ENCODE peak calls at places on chromosomes 4 and X, in eight cellular contexts. One of them, this sample, is unnamed.

GRCh38 chr4:123587983-123588494 is 191.4 kb downstream of the SPRY1 start:
- DNase-seq in nephron progenitor cell: no peak
- DNase-seq in cardiac muscle cell: no peak
- DNase-seq in AG10803: peak; percentile 79
- DNase-seq in activated B cell treated with CpG ODN at 0.5 μM for 24 hours: no peak
- DNase-seq in mucosa of descending colon: peak; percentile 70
- DNase-seq in psoas muscle: peak; percentile 63
- DNase-seq in thoracic aorta: no peak
- DNase-seq in this sample: no peak

GRCh38 chr4:99043346-99043745 is 45.2 kb downstream of the ADH5 start:
- DNase-seq in AG10803: no peak
- DNase-seq in cardiac muscle cell: no peak
- DNase-seq in mucosa of descending colon: no peak
- DNase-seq in psoas muscle: no peak
- DNase-seq in thoracic aorta: no peak
- DNase-seq in activated B cell treated with CpG ODN at 0.5 μM for 24 hours: no peak
- DNase-seq in nephron progenitor cell: no peak
- DNase-seq in this sample: no peak

GRCh38 chrX:15059488-15059887 is 186.3 kb downstream of the MOSPD2 start:
- DNase-seq in mucosa of descending colon: no peak
- DNase-seq in psoas muscle: no peak
- DNase-seq in activated B cell treated with CpG ODN at 0.5 μM for 24 hours: no peak
- DNase-seq in thoracic aorta: no peak
- DNase-seq in nephron progenitor cell: no peak
- DNase-seq in cardiac muscle cell: no peak
- DNase-seq in AG10803: peak; percentile 3
- DNase-seq in this sample: no peak

GRCh38 chr4:2036327-2036726 is 22.8 kb upstream of the NAT8L start:
- DNase-seq in activated B cell treated with CpG ODN at 0.5 μM for 24 hours: no peak
- DNase-seq in AG10803: no peak
- DNase-seq in cardiac muscle cell: no peak
- DNase-seq in psoas muscle: no peak
- DNase-seq in mucosa of descending colon: peak; percentile 78
- DNase-seq in nephron progenitor cell: no peak
- DNase-seq in thoracic aorta: no peak
- DNase-seq in this sample: no peak

GRCh38 chrX:28550331-28550872 is 36.8 kb upstream of the IL1RAPL1 start:
- DNase-seq in AG10803: no peak
- DNase-seq in activated B cell treated with CpG ODN at 0.5 μM for 24 hours: no peak
- DNase-seq in thoracic aorta: no peak
- DNase-seq in nephron progenitor cell: no peak
- DNase-seq in psoas muscle: no peak
- DNase-seq in cardiac muscle cell: no peak
- DNase-seq in mucosa of descending colon: no peak
- DNase-seq in this sample: no peak

GRCh38 chr4:87848622-87849351 is 16.0 kb downstream of the MEPE start:
- DNase-seq in cardiac muscle cell: peak; percentile 64
- DNase-seq in thoracic aorta: no peak
- DNase-seq in nephron progenitor cell: peak; percentile 47
- DNase-seq in activated B cell treated with CpG ODN at 0.5 μM for 24 hours: no peak
- DNase-seq in psoas muscle: no peak
- DNase-seq in AG10803: peak; percentile 72
- DNase-seq in mucosa of descending colon: no peak
- DNase-seq in this sample: no peak

GRCh38 chrX:101416691-101417090 is 8.7 kb downstream of the HNRNPH2 start:
- DNase-seq in mucosa of descending colon: no peak
- DNase-seq in nephron progenitor cell: no peak
- DNase-seq in cardiac muscle cell: no peak
- DNase-seq in thoracic aorta: no peak
- DNase-seq in psoas muscle: no peak
- DNase-seq in activated B cell treated with CpG ODN at 0.5 μM for 24 hours: no peak
- DNase-seq in AG10803: no peak
- DNase-seq in this sample: no peak

GRCh38 chrX:15718283-15718970 is 19.6 kb upstream of the CA5B start:
- DNase-seq in psoas muscle: no peak
- DNase-seq in activated B cell treated with CpG ODN at 0.5 μM for 24 hours: no peak
- DNase-seq in thoracic aorta: no peak
- DNase-seq in nephron progenitor cell: no peak
- DNase-seq in AG10803: no peak
- DNase-seq in mucosa of descending colon: no peak
- DNase-seq in cardiac muscle cell: no peak
- DNase-seq in this sample: no peak

GRCh38 chr4:168167714-168168284 is 75.5 kb downstream of the ANXA10 start:
- DNase-seq in cardiac muscle cell: no peak
- DNase-seq in AG10803: no peak
- DNase-seq in activated B cell treated with CpG ODN at 0.5 μM for 24 hours: no peak
- DNase-seq in thoracic aorta: no peak
- DNase-seq in mucosa of descending colon: no peak
- DNase-seq in nephron progenitor cell: no peak
- DNase-seq in psoas muscle: no peak
- DNase-seq in this sample: no peak

GRCh38 chr4:128394778-128395177 is 107.2 kb upstream of the PGRMC2 start:
- DNase-seq in activated B cell treated with CpG ODN at 0.5 μM for 24 hours: no peak
- DNase-seq in thoracic aorta: no peak
- DNase-seq in AG10803: peak; percentile 75
- DNase-seq in psoas muscle: peak; percentile 79
- DNase-seq in mucosa of descending colon: no peak
- DNase-seq in cardiac muscle cell: no peak
- DNase-seq in nephron progenitor cell: no peak
- DNase-seq in this sample: no peak

GRCh38 chr4:164977243-164978164 is at the start of gene TRIM61:
- DNase-seq in psoas muscle: peak; percentile 58
- DNase-seq in thoracic aorta: no peak
- DNase-seq in mucosa of descending colon: peak; percentile 32
- DNase-seq in activated B cell treated with CpG ODN at 0.5 μM for 24 hours: peak; percentile 37
- DNase-seq in cardiac muscle cell: peak; percentile 64
- DNase-seq in AG10803: peak; percentile 60
- DNase-seq in nephron progenitor cell: peak; percentile 58
- DNase-seq in this sample: no peak

GRCh38 chr4:74061430-74061829 is 22.9 kb upstream of the CXCL3 start:
- DNase-seq in thoracic aorta: no peak
- DNase-seq in cardiac muscle cell: no peak
- DNase-seq in AG10803: no peak
- DNase-seq in mucosa of descending colon: no peak
- DNase-seq in psoas muscle: no peak
- DNase-seq in activated B cell treated with CpG ODN at 0.5 μM for 24 hours: no peak
- DNase-seq in nephron progenitor cell: no peak
- DNase-seq in this sample: no peak

GRCh38 chr4:39044947-39045734 is 12.9 kb upstream of the TMEM156 start:
- DNase-seq in mucosa of descending colon: no peak
- DNase-seq in cardiac muscle cell: peak; percentile 67
- DNase-seq in nephron progenitor cell: peak; percentile 54
- DNase-seq in thoracic aorta: no peak
- DNase-seq in activated B cell treated with CpG ODN at 0.5 μM for 24 hours: no peak
- DNase-seq in AG10803: peak; percentile 23
- DNase-seq in psoas muscle: peak; percentile 52
- DNase-seq in this sample: no peak

DNA sequence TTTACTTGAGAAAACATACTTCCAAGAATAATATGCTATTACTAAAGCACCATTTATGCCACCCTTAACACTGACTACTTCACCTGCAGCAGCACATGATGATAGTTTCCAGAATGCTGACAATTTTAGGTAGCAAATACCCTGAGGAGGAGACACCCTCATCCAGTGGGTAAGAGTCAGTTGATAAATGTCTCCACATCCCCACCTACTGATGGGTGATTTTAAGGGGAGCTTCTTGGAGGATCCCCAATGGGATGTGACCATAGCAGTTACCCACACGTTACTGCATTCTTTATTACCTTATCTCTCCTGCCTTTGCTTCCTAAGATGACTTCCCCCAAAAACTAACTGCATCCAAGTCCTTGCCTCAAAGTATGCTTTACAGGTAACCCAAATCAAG is 131.2 kb upstream of the SMARCAD1 start:
- DNase-seq in psoas muscle: no peak
- DNase-seq in nephron progenitor cell: no peak
- DNase-seq in thoracic aorta: no peak
- DNase-seq in mucosa of descending colon: no peak
- DNase-seq in activated B cell treated with CpG ODN at 0.5 μM for 24 hours: no peak
- DNase-seq in cardiac muscle cell: no peak
- DNase-seq in AG10803: no peak
- DNase-seq in this sample: no peak
- TF ChIP-seq CTCF in psoas muscle: no peak
- TF ChIP-seq CTCF in nephron progenitor cell: no peak
- TF ChIP-seq CTCF in thoracic aorta: no peak
- TF ChIP-seq CTCF in mucosa of descending colon: no peak
- TF ChIP-seq CTCF in activated B cell treated with CpG ODN at 0.5 μM for 24 hours: no peak
- TF ChIP-seq CTCF in cardiac muscle cell: no peak
- TF ChIP-seq CTCF in AG10803: no peak
- TF ChIP-seq CTCF in this sample: no peak

GRCh38 chr4:7383251-7383650 is 51.5 kb downstream of the PSAPL1 start:
- DNase-seq in thoracic aorta: no peak
- DNase-seq in psoas muscle: no peak
- DNase-seq in cardiac muscle cell: no peak
- DNase-seq in activated B cell treated with CpG ODN at 0.5 μM for 24 hours: no peak
- DNase-seq in mucosa of descending colon: no peak
- DNase-seq in AG10803: no peak
- DNase-seq in nephron progenitor cell: no peak
- DNase-seq in this sample: no peak

GRCh38 chr4:7381890-7382633 is 52.7 kb downstream of the PSAPL1 start:
- DNase-seq in mucosa of descending colon: peak; percentile 10
- DNase-seq in nephron progenitor cell: no peak
- DNase-seq in AG10803: no peak
- DNase-seq in thoracic aorta: no peak
- DNase-seq in cardiac muscle cell: no peak
- DNase-seq in activated B cell treated with CpG ODN at 0.5 μM for 24 hours: no peak
- DNase-seq in psoas muscle: no peak
- DNase-seq in this sample: peak; percentile 18

GRCh38 chr4:7382634-7383014 is 52.1 kb downstream of the PSAPL1 start:
- DNase-seq in nephron progenitor cell: no peak
- DNase-seq in thoracic aorta: no peak
- DNase-seq in cardiac muscle cell: no peak
- DNase-seq in mucosa of descending colon: no peak
- DNase-seq in activated B cell treated with CpG ODN at 0.5 μM for 24 hours: no peak
- DNase-seq in psoas muscle: no peak
- DNase-seq in AG10803: no peak
- DNase-seq in this sample: no peak

GRCh38 chr4:7379719-7380118 is 55.0 kb downstream of the PSAPL1 start:
- DNase-seq in cardiac muscle cell: no peak
- DNase-seq in mucosa of descending colon: no peak
- DNase-seq in nephron progenitor cell: no peak
- DNase-seq in thoracic aorta: no peak
- DNase-seq in psoas muscle: no peak
- DNase-seq in AG10803: no peak
- DNase-seq in activated B cell treated with CpG ODN at 0.5 μM for 24 hours: no peak
- DNase-seq in this sample: no peak

GRCh38 chr4:7381221-7381889 is 53.4 kb downstream of the PSAPL1 start:
- DNase-seq in nephron progenitor cell: no peak
- DNase-seq in psoas muscle: no peak
- DNase-seq in cardiac muscle cell: no peak
- DNase-seq in thoracic aorta: no peak
- DNase-seq in activated B cell treated with CpG ODN at 0.5 μM for 24 hours: no peak
- DNase-seq in AG10803: no peak
- DNase-seq in mucosa of descending colon: peak; percentile 8
- DNase-seq in this sample: peak; percentile 6
- TF ChIP-seq CTCF in nephron progenitor cell: no peak
- TF ChIP-seq CTCF in psoas muscle: no peak
- TF ChIP-seq CTCF in cardiac muscle cell: no peak
- TF ChIP-seq CTCF in thoracic aorta: no peak
- TF ChIP-seq CTCF in activated B cell treated with CpG ODN at 0.5 μM for 24 hours: no peak
- TF ChIP-seq CTCF in AG10803: peak; percentile 4
- TF ChIP-seq CTCF in mucosa of descending colon: no peak
- TF ChIP-seq CTCF in this sample: no peak

GRCh38 chrX:16730450-16730849 is 11.0 kb downstream of the SYAP1 start:
- DNase-seq in thoracic aorta: no peak
- DNase-seq in nephron progenitor cell: no peak
- DNase-seq in AG10803: no peak
- DNase-seq in psoas muscle: no peak
- DNase-seq in cardiac muscle cell: no peak
- DNase-seq in activated B cell treated with CpG ODN at 0.5 μM for 24 hours: no peak
- DNase-seq in mucosa of descending colon: no peak
- DNase-seq in this sample: no peak

GRCh38 chrX:16733013-16733412 is 13.6 kb downstream of the SYAP1 start:
- DNase-seq in mucosa of descending colon: no peak
- DNase-seq in thoracic aorta: no peak
- DNase-seq in nephron progenitor cell: no peak
- DNase-seq in AG10803: no peak
- DNase-seq in psoas muscle: no peak
- DNase-seq in cardiac muscle cell: no peak
- DNase-seq in activated B cell treated with CpG ODN at 0.5 μM for 24 hours: no peak
- DNase-seq in this sample: no peak

GRCh38 chrX:16725067-16725466 is 5.7 kb downstream of the SYAP1 start:
- DNase-seq in mucosa of descending colon: no peak
- DNase-seq in nephron progenitor cell: no peak
- DNase-seq in AG10803: no peak
- DNase-seq in cardiac muscle cell: no peak
- DNase-seq in activated B cell treated with CpG ODN at 0.5 μM for 24 hours: no peak
- DNase-seq in thoracic aorta: no peak
- DNase-seq in psoas muscle: no peak
- DNase-seq in this sample: no peak

GRCh38 chrX:16722481-16722880 is 3.1 kb downstream of the SYAP1 start:
- DNase-seq in AG10803: no peak
- DNase-seq in cardiac muscle cell: no peak
- DNase-seq in psoas muscle: no peak
- DNase-seq in thoracic aorta: no peak
- DNase-seq in mucosa of descending colon: no peak
- DNase-seq in nephron progenitor cell: no peak
- DNase-seq in activated B cell treated with CpG ODN at 0.5 μM for 24 hours: no peak
- DNase-seq in this sample: no peak

DNA sequence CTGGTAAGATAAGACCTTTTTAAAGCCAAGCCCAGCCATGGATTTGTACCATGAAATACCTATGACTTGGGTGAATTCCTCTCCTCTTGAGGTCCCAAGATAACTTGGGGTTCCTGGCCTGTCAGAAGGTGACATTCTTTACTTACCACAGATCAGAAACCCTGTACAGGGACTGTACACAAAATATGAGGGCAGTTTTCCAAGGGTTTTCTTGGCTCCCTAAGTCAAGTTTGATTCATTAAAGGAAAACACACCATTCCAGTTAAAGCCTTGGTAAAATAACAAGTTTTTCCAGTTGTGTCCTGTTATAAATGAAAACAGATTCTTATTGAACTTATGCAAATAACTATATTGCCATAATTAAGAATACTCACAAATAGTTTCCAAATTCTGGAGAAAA is 8.2 kb downstream of the SYAP1 start:
- DNase-seq in AG10803: no peak
- DNase-seq in psoas muscle: no peak
- DNase-seq in activated B cell treated with CpG ODN at 0.5 μM for 24 hours: no peak
- DNase-seq in cardiac muscle cell: no peak
- DNase-seq in nephron progenitor cell: no peak
- DNase-seq in mucosa of descending colon: no peak
- DNase-seq in thoracic aorta: no peak
- DNase-seq in this sample: no peak
- TF ChIP-seq CTCF in AG10803: no peak
- TF ChIP-seq CTCF in psoas muscle: no peak
- TF ChIP-seq CTCF in activated B cell treated with CpG ODN at 0.5 μM for 24 hours: no peak
- TF ChIP-seq CTCF in cardiac muscle cell: no peak
- TF ChIP-seq CTCF in nephron progenitor cell: no peak
- TF ChIP-seq CTCF in mucosa of descending colon: no peak
- TF ChIP-seq CTCF in thoracic aorta: no peak
- TF ChIP-seq CTCF in this sample: no peak

DNA sequence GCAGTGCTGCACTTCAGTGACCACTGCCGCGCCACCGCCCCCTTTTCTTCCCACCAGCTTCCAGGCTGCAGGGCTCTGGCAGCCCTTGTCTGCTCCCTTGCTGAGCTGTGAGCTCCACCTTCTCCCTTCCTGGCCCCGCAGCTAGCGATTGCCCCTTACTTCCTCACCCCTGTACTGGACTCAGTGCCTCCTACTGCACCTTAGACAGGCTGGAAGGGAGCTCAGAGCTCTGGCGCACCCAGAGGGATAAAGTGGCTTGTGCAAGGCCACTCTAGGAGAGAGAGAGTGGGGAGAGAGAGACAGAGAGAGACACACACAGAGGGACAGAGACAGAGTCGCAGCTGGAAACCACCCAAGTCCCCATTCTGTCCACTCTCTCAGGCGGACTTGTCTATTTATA is 6.0 kb downstream of the RASL11B start:
- DNase-seq in thoracic aorta: no peak
- DNase-seq in mucosa of descending colon: no peak
- DNase-seq in nephron progenitor cell: peak; percentile 51
- DNase-seq in AG10803: no peak
- DNase-seq in psoas muscle: peak; percentile 60
- DNase-seq in activated B cell treated with CpG ODN at 0.5 μM for 24 hours: no peak
- DNase-seq in cardiac muscle cell: peak; percentile 63
- DNase-seq in this sample: no peak
- TF ChIP-seq CTCF in thoracic aorta: no peak
- TF ChIP-seq CTCF in mucosa of descending colon: no peak
- TF ChIP-seq CTCF in nephron progenitor cell: no peak
- TF ChIP-seq CTCF in AG10803: no peak
- TF ChIP-seq CTCF in psoas muscle: no peak
- TF ChIP-seq CTCF in activated B cell treated with CpG ODN at 0.5 μM for 24 hours: no peak
- TF ChIP-seq CTCF in cardiac muscle cell: no peak
- TF ChIP-seq CTCF in this sample: no peak

This sample was measured in omental fat pad.